ENCODE peak calls at places on chromosomes 1 and 21, in nine cellular contexts. One of them, this sample, is unnamed.

GRCh38 chr1:12001249-12001917 is 17.9 kb upstream of the MIIP start:
- DNase-seq in upper lobe of right lung: no peak
- DNase-seq in tibial nerve: peak
- DNase-seq in cardiac fibroblast: peak
- DNase-seq in NCI-H1436: no peak
- DNase-seq in activated T-cell treated with anti-CD3 and anti-CD28 coated beads for 24 hours: peak
- DNase-seq in HFF-Myc: no peak
- DNase-seq in EL: peak
- DNase-seq in stimulated activated CD4-positive, alpha-beta T cell treated with anti-CD3 and anti-CD28 coated beads, Interleukin-12 subunit alpha, Interleukin-12 subunit beta, amount 100 ng/mL, for 4 hours: peak
- DNase-seq in this sample: peak

GRCh38 chr1:107870691-107871090 is 94.3 kb downstream of the VAV3 start:
- DNase-seq in cardiac fibroblast: peak
- DNase-seq in EL: no peak
- DNase-seq in NCI-H1436: no peak
- DNase-seq in stimulated activated CD4-positive, alpha-beta T cell treated with anti-CD3 and anti-CD28 coated beads, Interleukin-12 subunit alpha, Interleukin-12 subunit beta, amount 100 ng/mL, for 4 hours: no peak
- DNase-seq in HFF-Myc: no peak
- DNase-seq in tibial nerve: no peak
- DNase-seq in activated T-cell treated with anti-CD3 and anti-CD28 coated beads for 24 hours: no peak
- DNase-seq in upper lobe of right lung: no peak
- DNase-seq in this sample: no peak

GRCh38 chr1:226233293-226233692 is 9.8 kb downstream of the MIXL1 start:
- DNase-seq in NCI-H1436: no peak
- DNase-seq in cardiac fibroblast: no peak
- DNase-seq in EL: no peak
- DNase-seq in HFF-Myc: no peak
- DNase-seq in stimulated activated CD4-positive, alpha-beta T cell treated with anti-CD3 and anti-CD28 coated beads, Interleukin-12 subunit alpha, Interleukin-12 subunit beta, amount 100 ng/mL, for 4 hours: no peak
- DNase-seq in activated T-cell treated with anti-CD3 and anti-CD28 coated beads for 24 hours: no peak
- DNase-seq in tibial nerve: no peak
- DNase-seq in upper lobe of right lung: no peak
- DNase-seq in this sample: no peak

GRCh38 chr1:226414098-226414698 is 6.3 kb upstream of the PARP1 start:
- DNase-seq in activated T-cell treated with anti-CD3 and anti-CD28 coated beads for 24 hours: no peak
- DNase-seq in tibial nerve: no peak
- DNase-seq in NCI-H1436: no peak
- DNase-seq in HFF-Myc: no peak
- DNase-seq in EL: no peak
- DNase-seq in upper lobe of right lung: no peak
- DNase-seq in stimulated activated CD4-positive, alpha-beta T cell treated with anti-CD3 and anti-CD28 coated beads, Interleukin-12 subunit alpha, Interleukin-12 subunit beta, amount 100 ng/mL, for 4 hours: no peak
- DNase-seq in cardiac fibroblast: no peak
- DNase-seq in this sample: no peak

GRCh38 chr1:243431591-243431990 is 175.8 kb downstream of the SDCCAG8 start:
- DNase-seq in upper lobe of right lung: no peak
- DNase-seq in EL: no peak
- DNase-seq in cardiac fibroblast: no peak
- DNase-seq in activated T-cell treated with anti-CD3 and anti-CD28 coated beads for 24 hours: no peak
- DNase-seq in stimulated activated CD4-positive, alpha-beta T cell treated with anti-CD3 and anti-CD28 coated beads, Interleukin-12 subunit alpha, Interleukin-12 subunit beta, amount 100 ng/mL, for 4 hours: no peak
- DNase-seq in HFF-Myc: no peak
- DNase-seq in NCI-H1436: no peak
- DNase-seq in tibial nerve: no peak
- DNase-seq in this sample: no peak

GRCh38 chr1:8816831-8817412 is 518 bp downstream of the RERE start:
- DNase-seq in activated T-cell treated with anti-CD3 and anti-CD28 coated beads for 24 hours: peak
- DNase-seq in stimulated activated CD4-positive, alpha-beta T cell treated with anti-CD3 and anti-CD28 coated beads, Interleukin-12 subunit alpha, Interleukin-12 subunit beta, amount 100 ng/mL, for 4 hours: peak
- DNase-seq in tibial nerve: peak
- DNase-seq in NCI-H1436: no peak
- DNase-seq in upper lobe of right lung: peak
- DNase-seq in HFF-Myc: no peak
- DNase-seq in cardiac fibroblast: peak
- DNase-seq in EL: peak
- DNase-seq in this sample: no peak

GRCh38 chr1:69523032-69523431 is 44.7 kb upstream of the LRRC7 start:
- DNase-seq in cardiac fibroblast: peak
- DNase-seq in tibial nerve: no peak
- DNase-seq in upper lobe of right lung: no peak
- DNase-seq in EL: peak
- DNase-seq in activated T-cell treated with anti-CD3 and anti-CD28 coated beads for 24 hours: no peak
- DNase-seq in HFF-Myc: peak
- DNase-seq in stimulated activated CD4-positive, alpha-beta T cell treated with anti-CD3 and anti-CD28 coated beads, Interleukin-12 subunit alpha, Interleukin-12 subunit beta, amount 100 ng/mL, for 4 hours: no peak
- DNase-seq in NCI-H1436: no peak
- DNase-seq in this sample: no peak

GRCh38 chr1:39980555-39981313 is 25.8 kb downstream of the MFSD2A start:
- DNase-seq in EL: no peak
- DNase-seq in NCI-H1436: no peak
- DNase-seq in upper lobe of right lung: peak
- DNase-seq in cardiac fibroblast: no peak
- DNase-seq in HFF-Myc: no peak
- DNase-seq in tibial nerve: no peak
- DNase-seq in activated T-cell treated with anti-CD3 and anti-CD28 coated beads for 24 hours: no peak
- DNase-seq in stimulated activated CD4-positive, alpha-beta T cell treated with anti-CD3 and anti-CD28 coated beads, Interleukin-12 subunit alpha, Interleukin-12 subunit beta, amount 100 ng/mL, for 4 hours: no peak
- DNase-seq in this sample: no peak

GRCh38 chr21:42303443-42303842 is 11.8 kb downstream of the TFF3 start:
- DNase-seq in cardiac fibroblast: no peak
- DNase-seq in activated T-cell treated with anti-CD3 and anti-CD28 coated beads for 24 hours: no peak
- DNase-seq in NCI-H1436: no peak
- DNase-seq in HFF-Myc: no peak
- DNase-seq in EL: no peak
- DNase-seq in tibial nerve: no peak
- DNase-seq in upper lobe of right lung: no peak
- DNase-seq in stimulated activated CD4-positive, alpha-beta T cell treated with anti-CD3 and anti-CD28 coated beads, Interleukin-12 subunit alpha, Interleukin-12 subunit beta, amount 100 ng/mL, for 4 hours: no peak
- DNase-seq in this sample: no peak

GRCh38 chr1:185517808-185518419 is 200.9 kb upstream of the IVNS1ABP start:
- DNase-seq in EL: no peak
- DNase-seq in HFF-Myc: no peak
- DNase-seq in NCI-H1436: no peak
- DNase-seq in cardiac fibroblast: no peak
- DNase-seq in stimulated activated CD4-positive, alpha-beta T cell treated with anti-CD3 and anti-CD28 coated beads, Interleukin-12 subunit alpha, Interleukin-12 subunit beta, amount 100 ng/mL, for 4 hours: no peak
- DNase-seq in upper lobe of right lung: no peak
- DNase-seq in tibial nerve: no peak
- DNase-seq in activated T-cell treated with anti-CD3 and anti-CD28 coated beads for 24 hours: no peak
- DNase-seq in this sample: no peak

GRCh38 chr21:36454079-36454478 is 25.8 kb downstream of the CLDN14 start:
- DNase-seq in cardiac fibroblast: no peak
- DNase-seq in upper lobe of right lung: no peak
- DNase-seq in HFF-Myc: no peak
- DNase-seq in stimulated activated CD4-positive, alpha-beta T cell treated with anti-CD3 and anti-CD28 coated beads, Interleukin-12 subunit alpha, Interleukin-12 subunit beta, amount 100 ng/mL, for 4 hours: no peak
- DNase-seq in tibial nerve: no peak
- DNase-seq in EL: no peak
- DNase-seq in activated T-cell treated with anti-CD3 and anti-CD28 coated beads for 24 hours: no peak
- DNase-seq in NCI-H1436: no peak
- DNase-seq in this sample: no peak

This sample was measured in A673.